ENCODE peak calls at places on chromosomes 12 and 14, in six cellular contexts. S is WTC11, T is GM23338, Q is HepG2, Y is GM12878, B is H1. C is an unnamed sample.

GRCh38 chr12:115451785-115452736 is 768.1 kb upstream of the TBX3 start:
- DNase-seq in Q (peak), B (peak), Y (no peak), T (peak), S (peak), C (peak)

GRCh38 chr14:104957146-104958113 is 20.7 kb downstream of the AHNAK2 start:
- DNase-seq in Q (no peak), B (no peak), S (no peak), Y (no peak), T (no peak), C (no peak)

GRCh38 chr12:123840765-123841425 is 78.8 kb downstream of the DNAH10 start:
- DNase-seq in S (no peak), Y (no peak), Q (no peak), T (no peak), B (no peak), C (no peak)

GRCh38 chr14:79896009-79896408 is 315.3 kb downstream of the DIO2 start:
- DNase-seq in Y (no peak), Q (no peak), T (no peak), S (no peak), B (no peak), C (no peak)

GRCh38 chr14:59698793-59699192 is 122.2 kb upstream of the CCDC175 start:
- DNase-seq in S (no peak), T (no peak), Y (no peak), B (no peak), Q (no peak), C (no peak)

GRCh38 chr12:67650528-67651379 is 2.2 kb downstream of the DYRK2 start:
- DNase-seq in T (no peak), Q (no peak), Y (no peak), S (no peak), B (no peak), C (no peak)

GRCh38 chr12:115088328-115088994 is 404.5 kb upstream of the TBX3 start:
- DNase-seq in Y (no peak), B (no peak), Q (peak), S (no peak), T (no peak), C (no peak)

GRCh38 chr14:104320611-104321086 is 182.3 kb downstream of the KIF26A start:
- DNase-seq in B (peak), S (peak), Q (no peak), T (no peak), Y (no peak), C (no peak)

GRCh38 chr14:92785601-92786426 is 8.3 kb upstream of the GOLGA5 start:
- DNase-seq in Y (no peak), B (no peak), Q (no peak), T (peak), S (no peak), C (peak)

GRCh38 chr14:91796622-91797347 is 64.9 kb upstream of the CATSPERB start:
- DNase-seq in B (no peak), T (no peak), Y (no peak), Q (no peak), S (no peak), C (no peak)

GRCh38 chr14:65377576-65377975 is 35.0 kb upstream of the FUT8 start:
- DNase-seq in S (no peak), Y (no peak), B (no peak), Q (no peak), T (no peak), C (no peak)

GRCh38 chr12:129605666-129606065 is 298.2 kb downstream of the TMEM132D start:
- DNase-seq in T (no peak), B (no peak), Y (no peak), S (no peak), Q (no peak), C (no peak)

GRCh38 chr14:78721756-78722455 is 551.7 kb downstream of the NRXN3 start:
- DNase-seq in Y (no peak), T (no peak), S (no peak), Q (no peak), B (no peak), C (no peak)

GRCh38 chr12:1662761-1663439 is 28.0 kb upstream of the ADIPOR2 start:
- DNase-seq in Y (no peak), B (peak), Q (no peak), S (peak), T (peak), C (peak)

GRCh38 chr14:79584679-79585078 is 626.6 kb downstream of the DIO2 start:
- DNase-seq in B (no peak), Q (no peak), Y (no peak), S (no peak), T (no peak), C (no peak)

GRCh38 chr12:94460594-94460959 is 910 bp upstream of the CEP83 start:
- DNase-seq in B (no peak), Y (no peak), Q (no peak), S (no peak), T (no peak), C (no peak)

GRCh38 chr12:88243886-88244491 is 101.9 kb downstream of the TMTC3 start:
- DNase-seq in B (no peak), T (peak), S (no peak), Q (no peak), Y (no peak), C (no peak)

GRCh38 chr14:101101456-101102056 is 198.0 kb upstream of the RTL1 start:
- DNase-seq in Q (no peak), T (no peak), S (peak), B (no peak), Y (no peak), C (no peak)

GRCh38 chr12:56243731-56244181 is 13.9 kb downstream of the SLC39A5 start:
- DNase-seq in S (no peak), Q (peak), Y (no peak), T (no peak), B (no peak), C (peak)

GRCh38 chr12:94595152-94595551 is 55.2 kb downstream of the TMCC3 start:
- DNase-seq in Y (no peak), B (no peak), S (no peak), Q (no peak), T (no peak), C (no peak)

GRCh38 chr14:22106700-22107697 is 433.4 kb upstream of the OR4E1 start:
- DNase-seq in Q (no peak), B (no peak), S (no peak), Y (no peak), T (no peak), C (no peak)
- TF ChIP-seq CREB1 in Q (no peak), B (no peak), S (no peak), Y (no peak), T (no peak), C (no peak)

DNA sequence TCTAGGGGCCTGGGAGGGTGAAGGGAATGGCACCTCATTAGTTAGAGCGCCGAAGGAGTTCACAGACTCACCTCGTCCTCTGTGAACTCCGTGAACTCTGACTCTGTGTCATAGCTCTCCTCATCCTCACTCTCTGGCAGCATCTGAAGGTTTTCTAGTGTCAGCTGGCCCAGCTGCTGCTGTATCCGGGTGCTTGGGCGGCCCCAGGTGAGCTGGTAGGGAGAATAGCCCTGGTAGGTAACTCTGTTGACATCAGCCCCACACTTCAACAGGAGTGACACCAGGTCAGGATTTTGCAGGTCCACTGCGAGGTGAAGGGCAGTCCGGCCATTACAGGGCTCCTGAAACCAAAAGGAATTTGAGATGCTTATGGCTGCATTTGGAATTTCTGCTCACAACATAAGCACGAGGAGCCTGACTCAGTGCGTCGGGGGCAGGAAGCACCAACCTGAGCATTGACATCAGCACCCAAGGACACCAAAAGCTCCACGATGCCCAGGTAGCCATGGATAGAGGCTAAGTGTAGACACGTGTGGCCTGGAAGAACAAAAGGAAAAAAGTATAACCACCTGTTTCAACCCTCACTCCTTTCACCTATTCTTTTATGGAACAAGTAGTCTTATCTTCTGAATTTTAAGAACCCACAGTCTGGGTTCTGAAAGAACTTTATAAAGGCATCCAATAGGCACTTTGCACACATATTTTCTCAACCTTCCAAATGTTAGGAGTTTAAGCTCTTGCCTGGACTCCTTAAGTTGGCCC is 2.0 kb downstream of the NFKBIA start:
- DNase-seq in Y (no peak), T (no peak), Q (no peak), S (no peak), B (no peak), C (no peak)
- TF ChIP-seq CREB1 in Y (no peak), T (no peak), Q (no peak), S (no peak), B (no peak), C (no peak)

GRCh38 chr14:102537981-102538597 is 28.5 kb upstream of the ANKRD9 start:
- DNase-seq in S (no peak), B (no peak), Q (no peak), Y (no peak), T (no peak), C (no peak)

GRCh38 chr14:102528441-102529170 is 19.0 kb upstream of the ANKRD9 start:
- DNase-seq in S (no peak), T (no peak), Y (no peak), Q (no peak), B (no peak), C (no peak)

GRCh38 chr14:102527255-102528232 is 18.0 kb upstream of the ANKRD9 start:
- DNase-seq in S (no peak), B (no peak), Y (no peak), Q (no peak), T (no peak), C (no peak)

GRCh38 chr14:102530828-102531478 is 21.4 kb upstream of the ANKRD9 start:
- DNase-seq in B (no peak), Q (no peak), Y (no peak), T (no peak), S (no peak), C (no peak)

GRCh38 chr14:102532204-102532658 is 22.7 kb upstream of the ANKRD9 start:
- DNase-seq in B (no peak), S (no peak), Y (no peak), Q (no peak), T (no peak), C (no peak)
- TF ChIP-seq CREB1 in B (no peak), S (no peak), Y (no peak), Q (no peak), T (no peak), C (no peak)

DNA sequence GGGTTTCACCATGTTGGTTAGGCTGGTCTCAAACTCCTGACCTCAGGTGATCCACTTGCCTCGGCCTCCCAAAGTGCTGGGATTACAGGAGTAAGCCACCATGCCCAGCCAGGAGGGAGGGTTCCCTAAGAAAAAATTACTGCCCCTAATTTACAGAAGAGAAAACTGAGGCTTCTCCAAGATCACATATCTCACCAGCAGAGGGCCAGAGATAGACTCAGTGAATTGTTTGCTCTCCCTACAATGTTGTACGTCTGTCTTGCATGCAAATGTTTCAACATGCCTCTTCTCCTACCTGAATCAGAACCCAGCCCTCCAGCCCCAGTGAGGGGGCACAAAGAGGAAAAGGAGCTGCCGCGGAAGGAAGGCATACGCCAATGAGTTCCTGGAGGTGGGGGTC is 48.3 kb upstream of the TMEM263 start:
- DNase-seq in B (no peak), T (peak), S (no peak), Y (no peak), Q (no peak), C (no peak)
- TF ChIP-seq CREB1 in B (no peak), T (no peak), S (no peak), Y (no peak), Q (no peak), C (no peak)